ENCODE peak calls at places on chromosomes 16 and 17, in four cellular contexts. One of them, this sample, is unnamed.

GRCh38 chr17:77217136-77217535 is 76.4 kb downstream of the SEC14L1 start:
- DNase-seq in WTC11: no peak
- DNase-seq in A549: no peak
- DNase-seq in SK-N-SH: no peak
- DNase-seq in this sample: no peak

GRCh38 chr16:53224932-53225533 is 170.2 kb downstream of the CHD9 start:
- DNase-seq in A549: peak; percentile 55
- DNase-seq in SK-N-SH: no peak
- DNase-seq in WTC11: no peak
- DNase-seq in this sample: no peak

GRCh38 chr16:58494981-58495860 is 4.7 kb upstream of the NDRG4 start:
- DNase-seq in WTC11: peak; percentile 83
- DNase-seq in A549: peak; percentile 92
- DNase-seq in SK-N-SH: peak; percentile 93
- DNase-seq in this sample: peak; percentile 88

GRCh38 chr16:67541391-67542263 is 13.0 kb downstream of the RIPOR1 start:
- DNase-seq in SK-N-SH: no peak
- DNase-seq in A549: peak; percentile 58
- DNase-seq in WTC11: no peak
- DNase-seq in this sample: no peak

GRCh38 chr17:42027961-42028790 is 8.3 kb downstream of the NKIRAS2 start:
- DNase-seq in WTC11: peak; percentile 76
- DNase-seq in A549: peak; percentile 71
- DNase-seq in SK-N-SH: no peak
- DNase-seq in this sample: no peak

GRCh38 chr17:49779730-49780220 is 8.7 kb upstream of the KAT7 start:
- DNase-seq in SK-N-SH: peak; percentile 40
- DNase-seq in WTC11: no peak
- DNase-seq in A549: peak; percentile 60
- DNase-seq in this sample: peak; percentile 79

GRCh38 chr17:39979021-39979660 is 1.5 kb upstream of the PSMD3 start:
- DNase-seq in WTC11: no peak
- DNase-seq in SK-N-SH: no peak
- DNase-seq in A549: peak; percentile 23
- DNase-seq in this sample: no peak

GRCh38 chr17:57921342-57921741 is 33.9 kb downstream of the CUEDC1 start:
- DNase-seq in A549: no peak
- DNase-seq in SK-N-SH: no peak
- DNase-seq in WTC11: no peak
- DNase-seq in this sample: no peak

GRCh38 chr17:17783825-17784598 is 52.8 kb downstream of the SREBF1 start:
- DNase-seq in SK-N-SH: no peak
- DNase-seq in WTC11: peak; percentile 55
- DNase-seq in A549: no peak
- DNase-seq in this sample: peak; percentile 38

GRCh38 chr16:79856581-79856980 is 256.0 kb upstream of the MAF start:
- DNase-seq in SK-N-SH: no peak
- DNase-seq in A549: no peak
- DNase-seq in WTC11: no peak
- DNase-seq in this sample: no peak

GRCh38 chr16:51401673-51402072 is 250.6 kb upstream of the SALL1 start:
- DNase-seq in SK-N-SH: no peak
- DNase-seq in A549: no peak
- DNase-seq in WTC11: no peak
- DNase-seq in this sample: no peak

GRCh38 chr17:61325382-61326073 is 74.1 kb upstream of the TBX2 start:
- DNase-seq in A549: no peak
- DNase-seq in SK-N-SH: peak; percentile 78
- DNase-seq in WTC11: no peak
- DNase-seq in this sample: no peak

GRCh38 chr17:34623856-34624766 is 44.7 kb downstream of the TMEM132E start:
- DNase-seq in A549: no peak
- DNase-seq in SK-N-SH: no peak
- DNase-seq in WTC11: no peak
- DNase-seq in this sample: no peak

GRCh38 chr16:75254359-75254837 is 3.0 kb upstream of the BCAR1 start:
- DNase-seq in SK-N-SH: peak; percentile 48
- DNase-seq in WTC11: peak; percentile 42
- DNase-seq in A549: peak; percentile 92
- DNase-seq in this sample: peak; percentile 67

GRCh38 chr17:56641894-56642293 is 48.4 kb downstream of the NOG start:
- DNase-seq in SK-N-SH: no peak
- DNase-seq in WTC11: no peak
- DNase-seq in A549: no peak
- DNase-seq in this sample: no peak

GRCh38 chr16:57618306-57619132 is 9.9 kb upstream of the ADGRG1 start:
- DNase-seq in A549: no peak
- DNase-seq in WTC11: peak; percentile 6
- DNase-seq in SK-N-SH: no peak
- DNase-seq in this sample: no peak

GRCh38 chr17:47076171-47076570 is 97.1 kb upstream of the RPRML start:
- DNase-seq in SK-N-SH: no peak
- DNase-seq in WTC11: no peak
- DNase-seq in A549: no peak
- DNase-seq in this sample: no peak

GRCh38 chr17:67836205-67836987 is 11.1 kb downstream of the BPTF start:
- DNase-seq in WTC11: no peak
- DNase-seq in SK-N-SH: no peak
- DNase-seq in A549: no peak
- DNase-seq in this sample: no peak
- TF ChIP-seq MAX in WTC11: no peak
- TF ChIP-seq MAX in SK-N-SH: peak; percentile 27
- TF ChIP-seq MAX in A549: no peak
- TF ChIP-seq MAX in this sample: no peak

DNA sequence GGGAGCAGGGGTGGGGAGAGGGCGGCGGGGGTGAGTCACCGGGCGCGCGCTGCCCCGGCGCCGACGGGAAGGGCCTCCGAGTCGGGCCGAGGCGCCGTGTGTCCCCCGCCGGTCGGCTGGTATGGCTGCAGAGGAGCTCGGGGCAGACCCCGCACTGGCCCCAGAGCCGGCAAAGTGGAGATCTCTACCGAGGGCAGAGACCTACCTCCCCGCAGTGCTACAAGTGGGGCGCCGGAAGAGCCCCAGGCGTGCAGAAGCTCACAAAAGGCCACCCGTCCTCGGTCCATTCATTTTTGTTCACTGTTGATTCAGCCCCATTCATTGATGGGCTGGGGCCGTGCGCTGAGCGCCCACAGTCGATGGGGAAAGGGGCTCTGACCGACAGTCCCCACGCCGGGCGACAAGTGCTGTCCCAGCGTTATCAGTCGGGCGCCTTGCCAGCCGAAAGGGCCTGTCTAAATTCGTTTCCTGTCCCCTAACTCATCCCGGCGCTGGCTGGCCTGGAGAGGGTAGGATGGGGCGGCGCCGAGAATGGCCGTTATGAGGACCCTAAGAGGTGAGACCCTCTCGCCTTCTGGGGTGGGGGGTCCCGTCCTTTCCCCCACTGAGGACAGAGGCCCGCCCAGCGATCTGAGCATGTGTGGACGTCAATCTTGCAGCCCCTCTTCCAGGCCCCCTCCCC is 703 bp upstream of the ENO3 start:
- DNase-seq in WTC11: peak; percentile 58
- DNase-seq in SK-N-SH: peak; percentile 82
- DNase-seq in A549: peak; percentile 57
- DNase-seq in this sample: peak; percentile 38
- TF ChIP-seq MAX in WTC11: no peak
- TF ChIP-seq MAX in SK-N-SH: no peak
- TF ChIP-seq MAX in A549: peak; percentile 12
- TF ChIP-seq MAX in this sample: no peak

GRCh38 chr16:8905168-8905762 is 23.1 kb downstream of the LITAFD start:
- DNase-seq in SK-N-SH: peak; percentile 47
- DNase-seq in A549: peak; percentile 69
- DNase-seq in WTC11: no peak
- DNase-seq in this sample: peak; percentile 42
- TF ChIP-seq MAX in SK-N-SH: no peak
- TF ChIP-seq MAX in A549: no peak
- TF ChIP-seq MAX in WTC11: no peak
- TF ChIP-seq MAX in this sample: no peak

DNA sequence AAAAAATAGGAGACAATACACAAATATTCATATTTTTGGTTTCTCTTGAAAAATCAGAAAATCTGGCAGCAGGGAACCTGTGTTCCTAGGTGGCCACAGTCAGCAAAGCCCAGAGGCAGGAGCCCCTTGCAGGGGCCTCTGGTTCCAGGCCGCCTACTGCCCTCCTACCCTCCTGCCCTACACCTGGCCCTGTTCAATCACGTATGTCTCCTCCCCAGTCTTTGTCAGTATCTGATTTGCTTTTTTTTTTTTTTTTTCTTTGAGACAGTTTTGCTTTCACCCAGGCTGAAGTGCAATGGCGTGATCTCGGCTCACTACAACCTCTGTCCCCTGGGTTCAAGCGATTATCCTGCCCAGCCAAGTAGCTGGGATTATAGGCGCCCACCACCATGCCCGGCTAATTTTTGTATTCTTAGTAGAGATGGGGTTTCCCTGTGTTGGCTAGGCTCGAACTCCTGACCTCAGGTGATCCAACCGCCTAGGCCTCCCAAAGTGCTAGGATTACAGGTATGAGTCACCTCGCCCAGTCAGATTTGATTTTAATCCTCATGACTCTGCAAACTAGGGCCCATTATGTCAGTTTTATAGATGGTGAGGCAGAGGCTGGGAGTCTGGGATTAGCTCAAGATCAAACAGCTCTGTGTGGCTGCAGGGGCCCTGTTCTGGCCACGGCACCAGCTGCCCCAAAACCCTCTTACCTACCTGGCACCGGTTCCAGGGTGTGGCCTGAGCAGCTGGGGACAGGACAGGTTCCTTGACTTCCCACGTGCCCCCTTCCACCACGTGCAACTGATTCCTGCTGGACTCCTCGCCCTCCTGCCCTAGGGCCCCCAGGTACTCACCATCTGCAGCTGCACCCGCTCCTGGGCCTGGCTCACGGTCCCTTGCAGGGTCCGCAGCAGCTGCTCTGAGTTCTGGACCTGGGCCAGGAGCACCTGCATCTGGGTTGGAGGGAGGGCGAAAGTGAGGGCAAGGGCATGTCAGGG is 14.7 kb downstream of the RABEP2 start:
- DNase-seq in A549: peak; percentile 55
- DNase-seq in SK-N-SH: no peak
- DNase-seq in WTC11: no peak
- DNase-seq in this sample: no peak
- TF ChIP-seq MAX in A549: no peak
- TF ChIP-seq MAX in SK-N-SH: no peak
- TF ChIP-seq MAX in WTC11: no peak
- TF ChIP-seq MAX in this sample: no peak

GRCh38 chr17:48121921-48122650 is 14.5 kb downstream of the SNX11 start:
- DNase-seq in A549: no peak
- DNase-seq in SK-N-SH: no peak
- DNase-seq in WTC11: no peak
- DNase-seq in this sample: no peak
- TF ChIP-seq MAX in A549: no peak
- TF ChIP-seq MAX in SK-N-SH: no peak
- TF ChIP-seq MAX in WTC11: no peak
- TF ChIP-seq MAX in this sample: no peak

GRCh38 chr17:7674934-7675333 is 12.4 kb downstream of the TP53 start:
- DNase-seq in WTC11: no peak
- DNase-seq in SK-N-SH: no peak
- DNase-seq in A549: no peak
- DNase-seq in this sample: no peak

GRCh38 chr17:7673239-7673638 is 14.1 kb downstream of the TP53 start:
- DNase-seq in WTC11: peak; percentile 78
- DNase-seq in SK-N-SH: no peak
- DNase-seq in A549: peak; percentile 64
- DNase-seq in this sample: no peak

GRCh38 chr17:7676533-7676932 is 10.8 kb downstream of the TP53 start:
- DNase-seq in SK-N-SH: no peak
- DNase-seq in A549: no peak
- DNase-seq in WTC11: peak; percentile 50
- DNase-seq in this sample: no peak

DNA sequence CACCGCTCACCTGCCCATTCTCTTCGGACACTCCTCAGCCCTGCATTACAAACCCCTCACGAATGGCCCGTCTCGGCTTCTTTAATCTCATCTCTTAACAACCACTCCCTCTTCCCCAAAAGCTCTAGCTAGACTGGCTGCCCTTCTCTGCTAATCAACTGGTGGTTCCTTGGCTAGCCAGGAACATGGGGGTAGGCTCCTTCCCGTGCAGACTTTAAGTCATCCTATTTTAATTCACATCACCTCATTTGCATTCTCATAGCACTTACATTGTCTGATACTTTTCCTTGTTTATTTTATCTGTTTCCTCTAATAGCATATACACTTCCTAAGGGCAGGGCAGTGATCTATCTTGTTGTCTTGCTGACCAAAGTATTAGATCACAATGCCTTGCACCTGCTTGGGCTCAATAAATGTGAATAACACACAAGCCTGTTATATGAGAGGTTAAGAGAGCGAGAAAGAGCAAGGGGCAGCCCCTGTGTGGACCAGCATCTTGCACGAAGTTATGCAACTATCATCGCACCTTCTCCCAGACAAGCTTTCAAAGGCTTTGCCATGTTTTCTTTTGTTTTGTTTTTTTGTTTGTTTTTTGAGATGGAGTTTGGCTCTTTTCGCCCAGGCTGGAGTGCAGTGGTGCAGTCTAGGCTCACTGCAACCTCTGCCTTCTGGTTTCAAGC is 9.8 kb downstream of the TP53 start:
- DNase-seq in SK-N-SH: no peak
- DNase-seq in A549: no peak
- DNase-seq in WTC11: peak; percentile 44
- DNase-seq in this sample: no peak
- TF ChIP-seq MAX in SK-N-SH: no peak
- TF ChIP-seq MAX in A549: no peak
- TF ChIP-seq MAX in WTC11: peak; percentile 24
- TF ChIP-seq MAX in this sample: no peak